ENCODE peak calls at places on chromosomes 2 and 18, in four cellular contexts. One of them, this sample, is unnamed.

GRCh38 chr18:79897940-79898625 is 53.4 kb downstream of the SLC66A2 start:
- DNase-seq in breast epithelium: no peak
- DNase-seq in lung: no peak
- DNase-seq in hepatocyte: no peak
- DNase-seq in this sample: no peak

GRCh38 chr18:70425236-70425635 is 136.4 kb downstream of the SOCS6 start:
- DNase-seq in breast epithelium: no peak
- DNase-seq in lung: no peak
- DNase-seq in hepatocyte: no peak
- DNase-seq in this sample: no peak

GRCh38 chr18:52427521-52428175 is 87.7 kb downstream of the DCC start:
- DNase-seq in breast epithelium: no peak
- DNase-seq in lung: no peak
- DNase-seq in hepatocyte: no peak
- DNase-seq in this sample: no peak

GRCh38 chr2:241863021-241863954 is 4.6 kb upstream of the PDCD1 start:
- DNase-seq in breast epithelium: no peak
- DNase-seq in lung: no peak
- DNase-seq in hepatocyte: no peak
- DNase-seq in this sample: no peak

GRCh38 chr2:230868151-230868946 is 3.6 kb downstream of the ITM2C start:
- DNase-seq in breast epithelium: no peak
- DNase-seq in lung: no peak
- DNase-seq in hepatocyte: peak; percentile 40
- DNase-seq in this sample: no peak

GRCh38 chr2:220510668-220511067 is 883.2 kb downstream of the SLC4A3 start:
- DNase-seq in breast epithelium: no peak
- DNase-seq in lung: no peak
- DNase-seq in hepatocyte: no peak
- DNase-seq in this sample: no peak

GRCh38 chr2:127413200-127413599 is 5.0 kb upstream of the PROC start:
- DNase-seq in breast epithelium: no peak
- DNase-seq in lung: no peak
- DNase-seq in hepatocyte: no peak
- DNase-seq in this sample: no peak

GRCh38 chr2:33478968-33479691 is 2.7 kb downstream of the RASGRP3 start:
- DNase-seq in breast epithelium: no peak
- DNase-seq in lung: no peak
- DNase-seq in hepatocyte: no peak
- DNase-seq in this sample: peak; percentile 52

GRCh38 chr2:18791172-18791797 is 201.9 kb upstream of the NT5C1B start:
- DNase-seq in breast epithelium: no peak
- DNase-seq in lung: no peak
- DNase-seq in hepatocyte: peak; percentile 12
- DNase-seq in this sample: peak; percentile 16

GRCh38 chr2:130865401-130865800 is 28.7 kb downstream of the ARHGEF4 start:
- DNase-seq in breast epithelium: no peak
- DNase-seq in lung: no peak
- DNase-seq in hepatocyte: no peak
- DNase-seq in this sample: no peak

GRCh38 chr2:39033980-39034379 is 86.9 kb downstream of the SOS1 start:
- DNase-seq in breast epithelium: no peak
- DNase-seq in lung: no peak
- DNase-seq in hepatocyte: no peak
- DNase-seq in this sample: no peak

GRCh38 chr2:149686677-149687427 is 99.3 kb upstream of the MMADHC start:
- DNase-seq in breast epithelium: no peak
- DNase-seq in lung: no peak
- DNase-seq in hepatocyte: no peak
- DNase-seq in this sample: peak; percentile 3

GRCh38 chr18:37175727-37176126 is 346.8 kb downstream of the KIAA1328 start:
- DNase-seq in breast epithelium: no peak
- DNase-seq in lung: no peak
- DNase-seq in hepatocyte: no peak
- DNase-seq in this sample: no peak

GRCh38 chr2:1653956-1654695 is 90.2 kb downstream of the PXDN start:
- DNase-seq in breast epithelium: no peak
- DNase-seq in lung: no peak
- DNase-seq in hepatocyte: no peak
- DNase-seq in this sample: no peak

GRCh38 chr2:220424561-220424960 is 797.1 kb downstream of the SLC4A3 start:
- DNase-seq in breast epithelium: no peak
- DNase-seq in lung: no peak
- DNase-seq in hepatocyte: no peak
- DNase-seq in this sample: no peak

GRCh38 chr2:88857951-88858406 is 166.5 kb downstream of the RPIA start:
- DNase-seq in breast epithelium: no peak
- DNase-seq in lung: no peak
- DNase-seq in hepatocyte: no peak
- DNase-seq in this sample: peak; percentile 9

GRCh38 chr18:76426738-76427305 is 68.2 kb downstream of the ZNF516 start:
- DNase-seq in breast epithelium: no peak
- DNase-seq in lung: peak; percentile 58
- DNase-seq in hepatocyte: peak; percentile 57
- DNase-seq in this sample: peak; percentile 70

GRCh38 chr18:58320907-58321561 is 277.0 kb downstream of the NEDD4L start:
- DNase-seq in breast epithelium: no peak
- DNase-seq in lung: no peak
- DNase-seq in hepatocyte: no peak
- DNase-seq in this sample: no peak

GRCh38 chr2:98253461-98254073 is 92.7 kb upstream of the CNGA3 start:
- DNase-seq in breast epithelium: no peak
- DNase-seq in lung: no peak
- DNase-seq in hepatocyte: no peak
- DNase-seq in this sample: peak; percentile 5

GRCh38 chr2:225282858-225283693 is 116.4 kb upstream of the NYAP2 start:
- DNase-seq in breast epithelium: no peak
- DNase-seq in lung: no peak
- DNase-seq in hepatocyte: peak; percentile 40
- DNase-seq in this sample: peak; percentile 6

GRCh38 chr2:99153921-99154604 is 679 bp downstream of the TSGA10 start:
- DNase-seq in breast epithelium: no peak
- DNase-seq in lung: no peak
- DNase-seq in hepatocyte: no peak
- DNase-seq in this sample: peak; percentile 31

GRCh38 chr18:54269924-54270844 is 867 bp downstream of the POLI start:
- DNase-seq in breast epithelium: no peak
- DNase-seq in lung: peak; percentile 71
- DNase-seq in hepatocyte: peak; percentile 57
- DNase-seq in this sample: peak; percentile 67

GRCh38 chr2:195016821-195017220 is 640.2 kb upstream of the SLC39A10 start:
- DNase-seq in breast epithelium: no peak
- DNase-seq in lung: no peak
- DNase-seq in hepatocyte: no peak
- DNase-seq in this sample: no peak

GRCh38 chr2:26035110-26035728 is 1.3 kb downstream of the RAB10 start:
- DNase-seq in breast epithelium: no peak
- DNase-seq in lung: no peak
- DNase-seq in hepatocyte: no peak
- DNase-seq in this sample: no peak

GRCh38 chr18:57813245-57813644 is 10.1 kb upstream of the ATP8B1 start:
- DNase-seq in breast epithelium: no peak
- DNase-seq in lung: no peak
- DNase-seq in hepatocyte: no peak
- DNase-seq in this sample: no peak

GRCh38 chr18:51666717-51667320 is 469.3 kb upstream of the MEX3C start:
- DNase-seq in breast epithelium: no peak
- DNase-seq in lung: no peak
- DNase-seq in hepatocyte: peak; percentile 70
- DNase-seq in this sample: peak; percentile 30

GRCh38 chr2:224284134-224284946 is 117.6 kb downstream of the FAM124B start:
- DNase-seq in breast epithelium: no peak
- DNase-seq in lung: no peak
- DNase-seq in hepatocyte: peak; percentile 41
- DNase-seq in this sample: no peak

GRCh38 chr2:8728305-8729015 is 46.6 kb downstream of the ID2 start:
- DNase-seq in breast epithelium: no peak
- DNase-seq in lung: no peak
- DNase-seq in hepatocyte: no peak
- DNase-seq in this sample: no peak

GRCh38 chr18:36153203-36153602 is 23.5 kb downstream of the ELP2 start:
- DNase-seq in breast epithelium: no peak
- DNase-seq in lung: no peak
- DNase-seq in hepatocyte: peak; percentile 50
- DNase-seq in this sample: no peak

GRCh38 chr2:239663364-239663924 is 262.6 kb upstream of the HDAC4 start:
- DNase-seq in breast epithelium: no peak
- DNase-seq in lung: no peak
- DNase-seq in hepatocyte: no peak
- DNase-seq in this sample: no peak

GRCh38 chr2:113240915-113241911 is 37.5 kb downstream of the PAX8 start:
- DNase-seq in breast epithelium: no peak
- DNase-seq in lung: peak; percentile 76
- DNase-seq in hepatocyte: peak; percentile 90
- DNase-seq in this sample: peak; percentile 78

GRCh38 chr2:4618141-4618540 is 914.8 kb downstream of the DCDC2C start:
- DNase-seq in breast epithelium: no peak
- DNase-seq in lung: no peak
- DNase-seq in hepatocyte: no peak
- DNase-seq in this sample: no peak

GRCh38 chr2:173982918-173983317 is 17.7 kb upstream of the SP3 start:
- DNase-seq in breast epithelium: no peak
- DNase-seq in lung: no peak
- DNase-seq in hepatocyte: no peak
- DNase-seq in this sample: peak; percentile 49

GRCh38 chr2:63038034-63038433 is 12.6 kb upstream of the OTX1 start:
- DNase-seq in breast epithelium: no peak
- DNase-seq in lung: no peak
- DNase-seq in hepatocyte: no peak
- DNase-seq in this sample: no peak

GRCh38 chr2:231709981-231710750 is 1.8 kb downstream of the PTMA start:
- DNase-seq in breast epithelium: peak; percentile 83
- DNase-seq in lung: peak; percentile 86
- DNase-seq in hepatocyte: peak; percentile 93
- DNase-seq in this sample: peak; percentile 83

GRCh38 chr2:181628590-181629585 is 28.0 kb downstream of the CERKL start:
- DNase-seq in breast epithelium: no peak
- DNase-seq in lung: no peak
- DNase-seq in hepatocyte: no peak
- DNase-seq in this sample: no peak
- H3K4me1 ChIP-seq in breast epithelium: no peaks in the 10 kb centered on the region
- H3K4me1 ChIP-seq in lung: no peaks in the 10 kb centered on the region
- H3K4me1 ChIP-seq in hepatocyte: peaks cover 4% of the 10 kb centered on the region
- H3K4me1 ChIP-seq in this sample: no peaks in the 10 kb centered on the region

GRCh38 chr2:42863751-42864150 is 71.4 kb upstream of the HAAO start:
- DNase-seq in breast epithelium: no peak
- DNase-seq in lung: no peak
- DNase-seq in hepatocyte: no peak
- DNase-seq in this sample: no peak
- H3K27ac ChIP-seq in breast epithelium: no peak overlapping the region
- H3K27ac ChIP-seq in lung: no peak overlapping the region
- H3K27ac ChIP-seq in hepatocyte: no peak overlapping the region
- H3K27ac ChIP-seq in this sample: no peak overlapping the region

DNA sequence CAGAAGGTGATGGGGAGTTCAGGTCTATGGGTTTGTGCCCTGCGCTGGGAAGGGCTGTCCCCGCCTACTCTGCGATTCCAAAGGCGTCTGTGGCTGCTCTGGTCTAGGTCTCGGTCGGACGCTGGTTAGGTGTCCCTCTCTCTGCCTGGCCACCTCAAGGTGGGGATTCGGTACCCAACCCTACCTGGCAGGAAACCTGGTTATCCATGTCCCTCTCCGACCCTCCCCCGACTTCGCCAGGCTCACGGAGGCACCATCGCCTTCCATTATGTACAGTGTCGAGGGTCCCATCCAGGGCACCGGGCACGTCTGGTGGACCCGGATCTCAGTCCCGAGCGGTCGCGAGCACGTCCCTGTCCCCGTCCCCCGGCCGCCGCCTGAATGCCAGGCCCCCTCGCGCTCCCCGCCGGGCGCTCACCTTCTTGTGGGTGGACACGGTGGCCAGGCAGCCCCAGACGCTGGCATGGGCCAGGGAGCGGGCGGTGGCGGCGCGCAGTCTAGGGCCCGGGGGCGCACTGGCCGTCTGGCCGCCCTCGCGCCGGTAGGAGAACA is 628 bp downstream of the CREG2 start:
- DNase-seq in breast epithelium: no peak
- DNase-seq in lung: no peak
- DNase-seq in hepatocyte: no peak
- DNase-seq in this sample: no peak
- H3K4me3 ChIP-seq in breast epithelium: peak overlapping the region; percentile 35
- H3K4me3 ChIP-seq in lung: no peak overlapping the region
- H3K4me3 ChIP-seq in hepatocyte: peak overlapping the region; percentile 58
- H3K4me3 ChIP-seq in this sample: no peak overlapping the region

GRCh38 chr2:71767663-71768062 is 314.3 kb downstream of the DYSF start:
- DNase-seq in breast epithelium: no peak
- DNase-seq in lung: no peak
- DNase-seq in hepatocyte: no peak
- DNase-seq in this sample: no peak
- H3K4me1 ChIP-seq in breast epithelium: no peaks in the 10 kb centered on the region
- H3K4me1 ChIP-seq in lung: no peaks in the 10 kb centered on the region
- H3K4me1 ChIP-seq in hepatocyte: no peaks in the 10 kb centered on the region
- H3K4me1 ChIP-seq in this sample: no peaks in the 10 kb centered on the region

DNA sequence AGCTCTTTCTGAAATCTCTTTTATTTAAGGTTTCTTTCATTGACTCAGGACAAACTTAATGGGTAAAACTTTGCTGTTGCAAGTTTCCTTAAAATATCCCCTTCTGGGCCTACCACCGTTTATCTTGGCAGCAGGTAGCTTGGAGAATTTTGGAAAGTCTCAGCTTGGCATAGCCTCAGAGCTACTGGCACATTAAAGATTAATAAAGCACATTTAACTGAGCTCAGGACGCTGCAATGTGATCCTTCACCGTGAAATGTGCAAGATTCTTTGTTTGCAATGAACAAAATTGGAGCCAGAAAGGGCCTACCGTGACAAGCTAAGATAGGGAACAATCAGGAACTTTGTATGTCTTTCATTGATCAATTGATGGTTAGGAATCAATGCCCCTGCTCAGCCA is 105.3 kb upstream of the NCKAP5 start:
- DNase-seq in breast epithelium: no peak
- DNase-seq in lung: no peak
- DNase-seq in hepatocyte: no peak
- DNase-seq in this sample: no peak
- H3K27ac ChIP-seq in breast epithelium: no peak overlapping the region
- H3K27ac ChIP-seq in lung: no peak overlapping the region
- H3K27ac ChIP-seq in hepatocyte: no peak overlapping the region
- H3K27ac ChIP-seq in this sample: no peak overlapping the region

This sample was measured in thyroid gland.